ENCODE peak calls at places on chromosomes 11 and 22, in four cellular contexts. One of them, this sample, is unnamed.

GRCh38 chr11:33996498-33997454 is 54.8 kb upstream of the CAPRIN1 start:
- DNase-seq in fibroblast of lung: peak
- DNase-seq in HepG2: peak
- DNase-seq in HCT116: peak
- DNase-seq in this sample: peak

GRCh38 chr22:47394504-47395440 is 632.3 kb downstream of the TBC1D22A start:
- DNase-seq in fibroblast of lung: no peak
- DNase-seq in HepG2: no peak
- DNase-seq in HCT116: no peak
- DNase-seq in this sample: no peak

GRCh38 chr11:125091247-125091876 is 20.1 kb downstream of the TMEM218 start:
- DNase-seq in fibroblast of lung: peak
- DNase-seq in HepG2: peak
- DNase-seq in HCT116: no peak
- DNase-seq in this sample: peak

GRCh38 chr11:27075192-27075591 is 34.6 kb downstream of the BBOX1 start:
- DNase-seq in fibroblast of lung: peak
- DNase-seq in HepG2: no peak
- DNase-seq in HCT116: no peak
- DNase-seq in this sample: no peak

GRCh38 chr11:60777572-60777971 is 7.6 kb upstream of the MS4A10 start:
- DNase-seq in HepG2: peak
- DNase-seq in HCT116: no peak
- DNase-seq in fibroblast of lung: peak
- DNase-seq in this sample: peak

GRCh38 chr22:32917577-32918375 is 116.3 kb downstream of the TIMP3 start:
- DNase-seq in HCT116: no peak
- DNase-seq in fibroblast of lung: no peak
- DNase-seq in HepG2: no peak
- DNase-seq in this sample: no peak

GRCh38 chr11:85582111-85582510 is 45.0 kb downstream of the DLG2 start:
- DNase-seq in fibroblast of lung: no peak
- DNase-seq in HepG2: no peak
- DNase-seq in HCT116: no peak
- DNase-seq in this sample: no peak

GRCh38 chr11:21556936-21557335 is 635.9 kb upstream of the ANO5 start:
- DNase-seq in fibroblast of lung: no peak
- DNase-seq in HepG2: no peak
- DNase-seq in HCT116: no peak
- DNase-seq in this sample: peak

GRCh38 chr11:111978028-111978771 is 41.1 kb downstream of the DIXDC1 start:
- DNase-seq in HCT116: no peak
- DNase-seq in HepG2: no peak
- DNase-seq in fibroblast of lung: peak
- DNase-seq in this sample: peak

GRCh38 chr11:19374189-19374588 is 133.4 kb upstream of the E2F8 start:
- DNase-seq in HepG2: no peak
- DNase-seq in fibroblast of lung: peak
- DNase-seq in HCT116: no peak
- DNase-seq in this sample: peak

GRCh38 chr11:57417056-57417455 is 9.9 kb downstream of the SLC43A3 start:
- DNase-seq in HCT116: no peak
- DNase-seq in fibroblast of lung: peak
- DNase-seq in HepG2: no peak
- DNase-seq in this sample: no peak

GRCh38 chr11:57349491-57350274 is 11.5 kb downstream of the P2RX3 start:
- DNase-seq in HepG2: peak
- DNase-seq in fibroblast of lung: peak
- DNase-seq in HCT116: peak
- DNase-seq in this sample: peak

GRCh38 chr11:134517621-134518293 is 105.7 kb upstream of the B3GAT1 start:
- DNase-seq in HCT116: no peak
- DNase-seq in HepG2: no peak
- DNase-seq in fibroblast of lung: no peak
- DNase-seq in this sample: no peak

GRCh38 chr11:16356751-16357365 is 512 bp upstream of the SOX6 start:
- DNase-seq in HCT116: no peak
- DNase-seq in HepG2: no peak
- DNase-seq in fibroblast of lung: peak
- DNase-seq in this sample: no peak

GRCh38 chr22:45226681-45227186 is 14.0 kb downstream of the KIAA0930 start:
- DNase-seq in HCT116: no peak
- DNase-seq in fibroblast of lung: no peak
- DNase-seq in HepG2: no peak
- DNase-seq in this sample: no peak

GRCh38 chr11:58927393-58928081 is 11.8 kb upstream of the GLYATL1 start:
- DNase-seq in HCT116: no peak
- DNase-seq in HepG2: peak
- DNase-seq in fibroblast of lung: peak
- DNase-seq in this sample: peak

GRCh38 chr11:75576017-75576416 is 14.0 kb downstream of the SERPINH1 start:
- DNase-seq in HepG2: no peak
- DNase-seq in HCT116: no peak
- DNase-seq in fibroblast of lung: no peak
- DNase-seq in this sample: no peak

GRCh38 chr11:44307340-44308099 is 2.4 kb downstream of the ALX4 start:
- DNase-seq in fibroblast of lung: no peak
- DNase-seq in HepG2: no peak
- DNase-seq in HCT116: no peak
- DNase-seq in this sample: no peak

GRCh38 chr11:39732002-39732401 is 1727.5 kb downstream of the LRRC4C start:
- DNase-seq in HepG2: no peak
- DNase-seq in fibroblast of lung: no peak
- DNase-seq in HCT116: no peak
- DNase-seq in this sample: no peak

GRCh38 chr11:66488957-66489356 is 8.7 kb downstream of the DPP3 start:
- DNase-seq in fibroblast of lung: no peak
- DNase-seq in HepG2: no peak
- DNase-seq in HCT116: no peak
- DNase-seq in this sample: no peak

GRCh38 chr11:97856666-97857065 is 1164.1 kb upstream of the CNTN5 start:
- DNase-seq in HepG2: no peak
- DNase-seq in fibroblast of lung: no peak
- DNase-seq in HCT116: no peak
- DNase-seq in this sample: no peak

GRCh38 chr11:66150725-66151124 is 80.7 kb downstream of the PACS1 start:
- DNase-seq in fibroblast of lung: no peak
- DNase-seq in HepG2: no peak
- DNase-seq in HCT116: no peak
- DNase-seq in this sample: no peak

GRCh38 chr22:23063539-23064380 is 6.6 kb upstream of the GNAZ start:
- DNase-seq in fibroblast of lung: no peak
- DNase-seq in HCT116: no peak
- DNase-seq in HepG2: no peak
- DNase-seq in this sample: no peak

GRCh38 chr11:33507967-33508366 is 192.7 kb downstream of the C11orf91 start:
- DNase-seq in HepG2: peak
- DNase-seq in fibroblast of lung: peak
- DNase-seq in HCT116: peak
- DNase-seq in this sample: peak

GRCh38 chr11:77154381-77155081 is 26.5 kb downstream of the MYO7A start:
- DNase-seq in HCT116: no peak
- DNase-seq in HepG2: no peak
- DNase-seq in fibroblast of lung: no peak
- DNase-seq in this sample: no peak

GRCh38 chr11:8263109-8263768 is 439 bp downstream of the LMO1 start:
- DNase-seq in HepG2: no peak
- DNase-seq in fibroblast of lung: peak
- DNase-seq in HCT116: no peak
- DNase-seq in this sample: no peak
- TF ChIP-seq EZH2 in HepG2: peak
- TF ChIP-seq EZH2 in fibroblast of lung: peak
- TF ChIP-seq EZH2 in HCT116: no peak
- TF ChIP-seq EZH2 in this sample: no peak

GRCh38 chr11:115444542-115444941 is 59.7 kb downstream of the CADM1 start:
- DNase-seq in fibroblast of lung: no peak
- DNase-seq in HCT116: no peak
- DNase-seq in HepG2: no peak
- DNase-seq in this sample: no peak
- TF ChIP-seq CTCF in fibroblast of lung: no peak
- TF ChIP-seq CTCF in HCT116: no peak
- TF ChIP-seq CTCF in HepG2: no peak
- TF ChIP-seq CTCF in this sample: no peak

GRCh38 chr11:11334607-11335006 is 18.4 kb downstream of the CSNK2A3 start:
- DNase-seq in fibroblast of lung: no peak
- DNase-seq in HepG2: no peak
- DNase-seq in HCT116: no peak
- DNase-seq in this sample: no peak
- TF ChIP-seq EZH2 in fibroblast of lung: no peak
- TF ChIP-seq EZH2 in HepG2: no peak
- TF ChIP-seq EZH2 in HCT116: no peak
- TF ChIP-seq EZH2 in this sample: no peak

GRCh38 chr11:123300874-123301695 is 106.0 kb upstream of the CLMP start:
- DNase-seq in fibroblast of lung: peak
- DNase-seq in HepG2: no peak
- DNase-seq in HCT116: peak
- DNase-seq in this sample: no peak

GRCh38 chr11:123304828-123305530 is 109.9 kb upstream of the CLMP start:
- DNase-seq in HCT116: no peak
- DNase-seq in fibroblast of lung: no peak
- DNase-seq in HepG2: no peak
- DNase-seq in this sample: peak

GRCh38 chr11:123303924-123304323 is 108.9 kb upstream of the CLMP start:
- DNase-seq in HepG2: no peak
- DNase-seq in HCT116: no peak
- DNase-seq in fibroblast of lung: no peak
- DNase-seq in this sample: no peak

GRCh38 chr11:123301696-123302400 is 106.8 kb upstream of the CLMP start:
- DNase-seq in HepG2: no peak
- DNase-seq in HCT116: peak
- DNase-seq in fibroblast of lung: no peak
- DNase-seq in this sample: peak

DNA sequence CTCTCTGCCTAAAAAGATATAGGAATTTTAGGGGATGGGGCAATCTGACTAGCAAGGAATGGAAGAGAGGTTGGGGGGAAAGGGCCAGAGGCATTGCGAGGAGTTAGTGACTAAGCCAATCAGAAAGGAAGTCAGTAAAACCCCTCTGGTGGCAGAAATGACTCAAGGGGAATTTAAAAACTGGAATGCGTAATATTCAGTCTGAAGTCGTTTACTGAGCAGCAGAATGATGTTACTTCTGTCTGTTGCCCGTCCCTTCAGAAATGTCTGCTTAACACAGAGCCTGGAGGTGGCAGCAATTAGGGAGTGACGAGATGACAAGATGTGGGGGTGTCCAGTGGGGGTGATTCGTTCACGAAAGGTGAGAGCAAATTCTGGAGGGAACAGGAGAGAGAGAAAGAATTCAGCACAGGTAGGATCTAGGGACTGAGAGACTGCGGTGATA is 107.7 kb upstream of the CLMP start:
- DNase-seq in fibroblast of lung: peak
- DNase-seq in HepG2: no peak
- DNase-seq in HCT116: no peak
- DNase-seq in this sample: peak
- TF ChIP-seq CTCF in fibroblast of lung: no peak
- TF ChIP-seq CTCF in HepG2: no peak
- TF ChIP-seq CTCF in HCT116: no peak
- TF ChIP-seq CTCF in this sample: peak

GRCh38 chr11:101584129-101584515 is 315 bp upstream of the TRPC6 start:
- DNase-seq in fibroblast of lung: no peak
- DNase-seq in HCT116: no peak
- DNase-seq in HepG2: no peak
- DNase-seq in this sample: no peak

GRCh38 chr11:101586965-101587364 is 3.2 kb upstream of the TRPC6 start:
- DNase-seq in fibroblast of lung: no peak
- DNase-seq in HepG2: no peak
- DNase-seq in HCT116: no peak
- DNase-seq in this sample: no peak

GRCh38 chr11:101583180-101584128 is at the start of gene TRPC6:
- DNase-seq in fibroblast of lung: peak
- DNase-seq in HCT116: no peak
- DNase-seq in HepG2: no peak
- DNase-seq in this sample: peak

GRCh38 chr11:101584651-101585050 is 844 bp upstream of the TRPC6 start:
- DNase-seq in fibroblast of lung: no peak
- DNase-seq in HepG2: no peak
- DNase-seq in HCT116: no peak
- DNase-seq in this sample: no peak

DNA sequence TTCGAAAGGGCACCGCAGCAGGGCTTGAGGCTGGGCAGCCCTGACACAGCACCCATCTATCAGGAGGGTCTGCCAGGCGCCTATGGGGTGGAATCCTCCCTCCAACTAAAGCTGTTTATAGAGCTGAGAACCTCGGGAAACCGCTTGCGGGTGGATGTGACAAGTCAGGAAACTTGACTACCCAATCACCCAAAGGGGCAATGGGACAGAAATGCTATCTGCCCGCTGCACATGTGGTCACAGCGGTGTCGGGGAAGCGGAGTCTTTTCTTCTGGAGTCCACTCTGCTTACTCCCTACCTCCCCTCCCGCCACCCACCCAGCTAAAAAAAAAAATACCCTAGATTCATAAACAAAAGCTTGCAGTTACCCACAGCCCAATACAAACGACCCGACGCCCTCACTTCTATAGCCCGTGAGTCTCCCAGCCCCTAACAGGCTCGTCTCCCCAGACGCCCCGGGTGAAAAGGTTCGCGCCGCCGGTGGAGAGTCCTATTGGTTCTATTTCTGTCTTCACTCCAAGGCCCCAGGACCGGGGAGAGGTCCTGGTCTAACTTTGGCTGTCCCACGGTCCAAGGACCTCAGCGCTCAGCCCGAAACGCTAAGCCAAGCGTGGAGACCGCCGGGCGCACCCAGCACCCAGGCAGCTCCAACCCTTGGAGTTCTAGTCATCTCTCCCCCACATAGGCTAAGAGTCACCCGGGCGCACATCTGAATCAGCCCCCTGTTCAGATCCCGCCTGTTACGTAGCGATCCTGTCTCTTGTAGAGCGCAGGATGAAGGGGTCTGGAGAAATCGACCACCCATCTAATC is 1.4 kb downstream of the TRPC6 start:
- DNase-seq in HepG2: no peak
- DNase-seq in HCT116: no peak
- DNase-seq in fibroblast of lung: peak
- DNase-seq in this sample: no peak
- TF ChIP-seq EZH2 in HepG2: no peak
- TF ChIP-seq EZH2 in HCT116: no peak
- TF ChIP-seq EZH2 in fibroblast of lung: no peak
- TF ChIP-seq EZH2 in this sample: peak

DNA sequence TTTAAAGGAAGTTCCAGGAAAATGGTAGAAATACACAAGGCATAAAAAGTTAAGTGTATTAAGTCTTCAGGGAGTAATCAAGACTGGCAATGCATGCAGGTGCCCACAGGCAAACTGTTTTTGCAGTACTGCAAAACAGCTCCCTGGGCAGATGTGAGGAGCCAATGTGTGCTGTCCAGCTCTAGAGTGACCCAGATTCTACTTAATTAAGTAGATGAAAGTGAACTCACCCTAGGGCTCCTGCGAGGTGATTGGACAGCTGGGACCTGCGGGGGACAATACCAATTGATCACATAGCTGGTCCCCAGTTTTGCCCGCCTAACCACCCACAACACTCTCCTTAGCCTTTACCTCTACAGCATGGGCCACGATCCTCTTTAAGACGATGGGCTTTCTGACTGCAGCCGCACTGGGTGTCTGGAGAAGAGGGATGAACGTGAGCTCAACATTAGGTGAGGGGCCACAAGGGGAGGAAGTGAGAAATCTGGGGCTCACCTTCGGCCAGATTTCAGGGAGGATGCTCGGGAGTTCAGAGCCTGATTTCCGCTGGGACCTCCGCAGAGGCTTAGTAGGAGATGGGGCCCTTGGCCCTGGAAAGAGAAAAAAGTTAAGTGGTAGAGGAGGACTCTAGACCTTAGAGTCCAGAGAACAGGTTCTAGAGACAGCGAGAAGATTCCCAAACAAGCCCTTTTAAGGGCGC is 556 bp downstream of the CDCA5 start:
- DNase-seq in HepG2: no peak
- DNase-seq in HCT116: no peak
- DNase-seq in fibroblast of lung: no peak
- DNase-seq in this sample: no peak
- TF ChIP-seq CTCF in HepG2: no peak
- TF ChIP-seq CTCF in HCT116: no peak
- TF ChIP-seq CTCF in fibroblast of lung: no peak
- TF ChIP-seq CTCF in this sample: no peak